ENCODE peak calls at places on chromosomes 6 and 20, in five cellular contexts. Y, M, L, B and R are unnamed samples.

GRCh38 chr20:19284400-19285178 is 72.1 kb downstream of the SLC24A3 start:
- DNase-seq in Y (no peak), M (no peak), L (no peak), B (no peak), R (no peak)

GRCh38 chr6:31927868-31928671 is 553 bp downstream of the C2 start:
- DNase-seq in Y (no peak), M (no peak), L (no peak), B (no peak), R (no peak)

GRCh38 chr6:54595844-54596243 is 250.7 kb upstream of the FAM83B start:
- DNase-seq in Y (no peak), M (no peak), L (no peak), B (peak), R (no peak)

GRCh38 chr20:51042064-51042463 is 19.2 kb upstream of the KCNG1 start:
- DNase-seq in Y (no peak), M (no peak), L (no peak), B (no peak), R (no peak)

GRCh38 chr6:163533443-163533842 is 118.9 kb downstream of the QKI start:
- DNase-seq in Y (no peak), M (no peak), L (no peak), B (peak), R (no peak)

GRCh38 chr6:72621243-72622093 is at the start of gene KCNQ5:
- DNase-seq in Y (peak), M (peak), L (peak), B (no peak), R (no peak)

GRCh38 chr6:47362857-47363461 is 53.3 kb upstream of the TNFRSF21 start:
- DNase-seq in Y (no peak), M (no peak), L (no peak), B (no peak), R (no peak)

GRCh38 chr20:47362361-47363219 is 6.1 kb upstream of the ZMYND8 start:
- DNase-seq in Y (no peak), M (no peak), L (no peak), B (no peak), R (no peak)

GRCh38 chr6:108993876-108994275 is 100.8 kb downstream of the SESN1 start:
- DNase-seq in Y (no peak), M (no peak), L (no peak), B (no peak), R (no peak)

GRCh38 chr6:85569323-85569722 is 24.3 kb downstream of the SNX14 start:
- DNase-seq in Y (no peak), M (no peak), L (no peak), B (no peak), R (no peak)

GRCh38 chr6:166989427-166990034 is 9.7 kb upstream of the CEP43 start:
- DNase-seq in Y (peak), M (no peak), L (no peak), B (peak), R (no peak)

GRCh38 chr20:11216451-11217314 is 542.9 kb upstream of the JAG1 start:
- DNase-seq in Y (no peak), M (no peak), L (no peak), B (no peak), R (no peak)

GRCh38 chr6:75502884-75503283 is 9.3 kb upstream of the FILIP1 start:
- DNase-seq in Y (no peak), M (no peak), L (no peak), B (no peak), R (no peak)

GRCh38 chr6:38775870-38776269 is 60.8 kb downstream of the DNAH8 start:
- DNase-seq in Y (no peak), M (no peak), L (no peak), B (no peak), R (no peak)

GRCh38 chr20:49700411-49701185 is 13.1 kb downstream of the B4GALT5 start:
- DNase-seq in Y (no peak), M (no peak), L (no peak), B (peak), R (no peak)

GRCh38 chr6:9516207-9516606 is 898.7 kb downstream of the TFAP2A start:
- DNase-seq in Y (no peak), M (no peak), L (no peak), B (peak), R (no peak)

GRCh38 chr6:25835442-25836283 is 3.8 kb upstream of the SLC17A1 start:
- DNase-seq in Y (no peak), M (no peak), L (no peak), B (no peak), R (no peak)

GRCh38 chr20:49814057-49814675 is 1.5 kb downstream of the SLC9A8 start:
- DNase-seq in Y (no peak), M (no peak), L (no peak), B (no peak), R (no peak)

GRCh38 chr6:141657812-141658211 is 474.9 kb upstream of the GJE1 start:
- DNase-seq in Y (no peak), M (no peak), L (no peak), B (no peak), R (no peak)

GRCh38 chr6:13466304-13467215 is 20.8 kb downstream of the GFOD1 start:
- DNase-seq in Y (no peak), M (no peak), L (no peak), B (no peak), R (no peak)

GRCh38 chr6:150900049-150900448 is 34.5 kb downstream of the MTHFD1L start:
- DNase-seq in Y (no peak), M (no peak), L (no peak), B (no peak), R (no peak)

GRCh38 chr6:3789018-3789895 is 37.7 kb upstream of the PXDC1 start:
- DNase-seq in Y (no peak), M (no peak), L (no peak), B (no peak), R (no peak)

GRCh38 chr20:3659492-3660261 is 3.5 kb downstream of the GFRA4 start:
- DNase-seq in Y (no peak), M (no peak), L (no peak), B (no peak), R (no peak)

GRCh38 chr20:17590245-17590644 is 20.4 kb downstream of the DSTN start:
- DNase-seq in Y (no peak), M (no peak), L (no peak), B (no peak), R (no peak)

GRCh38 chr6:129440691-129441090 is 269.3 kb downstream of the ARHGAP18 start:
- DNase-seq in Y (no peak), M (no peak), L (no peak), B (peak), R (no peak)

GRCh38 chr6:52065621-52066020 is 21.8 kb downstream of the PKHD1 start:
- DNase-seq in Y (no peak), M (no peak), L (no peak), B (no peak), R (no peak)

GRCh38 chr20:53736122-53736756 is 142.6 kb upstream of the ZNF217 start:
- DNase-seq in Y (no peak), M (no peak), L (no peak), B (no peak), R (no peak)

GRCh38 chr6:133947302-133947900 is 5.6 kb upstream of the TBPL1 start:
- DNase-seq in Y (no peak), M (no peak), L (no peak), B (no peak), R (no peak)

GRCh38 chr6:37039958-37040357 is 34.5 kb downstream of the FGD2 start:
- DNase-seq in Y (no peak), M (no peak), L (no peak), B (no peak), R (no peak)

GRCh38 chr6:33761581-33761921 is 14.8 kb upstream of the IP6K3 start:
- DNase-seq in Y (no peak), M (no peak), L (no peak), B (no peak), R (no peak)

GRCh38 chr20:55103188-55103587 is 627.8 kb downstream of the DOK5 start:
- DNase-seq in Y (no peak), M (no peak), L (peak), B (no peak), R (no peak)

GRCh38 chr20:49795125-49795424 is 17.6 kb upstream of the SLC9A8 start:
- DNase-seq in Y (no peak), M (no peak), L (no peak), B (no peak), R (no peak)

GRCh38 chr6:161226005-161226964 is 47.6 kb downstream of the AGPAT4 start:
- DNase-seq in Y (no peak), M (no peak), L (peak), B (no peak), R (no peak)

GRCh38 chr6:12803486-12803885 is 86.9 kb downstream of the PHACTR1 start:
- DNase-seq in Y (no peak), M (no peak), L (no peak), B (no peak), R (no peak)

GRCh38 chr20:7161690-7162089 is 394.2 kb downstream of the BMP2 start:
- DNase-seq in Y (peak), M (no peak), L (no peak), B (no peak), R (no peak)
- TF ChIP-seq CTCF in Y (peak), M (peak), L (no peak), B (peak), R (peak)

GRCh38 chr6:70225052-70225451 is 77.8 kb downstream of the COL9A1 start:
- DNase-seq in Y (no peak), M (no peak), L (no peak), B (no peak), R (no peak)
- TF ChIP-seq CTCF in Y (no peak), M (no peak), L (no peak), B (no peak), R (no peak)

GRCh38 chr6:165986647-165987482 is 180.8 kb downstream of the TBXT start:
- DNase-seq in Y (no peak), M (no peak), L (no peak), B (no peak), R (no peak)
- TF ChIP-seq CTCF in Y (no peak), M (no peak), L (no peak), B (no peak), R (no peak)

DNA sequence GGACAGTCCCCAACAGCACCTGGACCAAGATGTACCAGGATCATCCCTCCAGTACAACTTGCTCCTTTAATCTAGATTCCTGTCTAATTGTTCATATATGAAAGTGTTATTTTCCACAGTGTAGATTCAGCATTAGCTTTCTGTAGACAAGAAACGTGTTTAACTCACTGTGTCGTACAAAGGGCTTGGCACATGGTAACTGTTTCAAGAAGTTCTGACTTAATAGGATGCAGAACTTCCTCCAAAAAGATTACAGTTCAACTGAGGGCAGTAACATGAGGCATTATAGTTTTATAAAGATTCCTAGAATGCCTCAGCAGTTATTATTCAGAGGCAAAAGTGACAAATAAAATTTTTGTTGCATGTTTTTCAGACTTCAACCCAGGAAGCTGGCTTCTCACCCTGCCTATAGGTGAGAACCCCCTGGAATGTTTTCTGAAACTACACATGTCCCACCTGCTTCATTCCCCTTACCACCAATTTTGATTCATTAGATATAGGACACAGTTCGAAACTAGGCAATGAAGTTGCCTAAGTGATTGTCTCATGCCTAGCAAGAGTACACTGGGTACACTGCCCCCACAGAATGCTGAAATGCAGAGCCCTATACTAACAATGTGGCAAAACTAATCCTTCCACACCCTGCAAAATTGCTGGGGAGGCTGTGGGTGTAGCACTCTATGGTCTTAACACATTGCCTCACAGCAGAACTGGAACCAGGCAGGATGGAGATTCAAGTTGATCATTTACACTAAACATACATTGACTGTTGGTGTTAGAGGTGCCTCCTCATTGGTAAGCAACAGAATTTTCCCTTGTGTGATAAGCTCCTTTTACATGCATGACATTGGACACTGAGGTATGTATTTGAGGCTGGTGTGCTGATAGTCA is 22.6 kb upstream of the SH3BGRL2 start:
- DNase-seq in Y (no peak), M (no peak), L (no peak), B (no peak), R (no peak)
- TF ChIP-seq CTCF in Y (no peak), M (no peak), L (no peak), B (no peak), R (no peak)

GRCh38 chr20:58855506-58856314 is 3.2 kb downstream of the GNAS start:
- DNase-seq in Y (no peak), M (no peak), L (no peak), B (no peak), R (no peak)
- TF ChIP-seq CTCF in Y (no peak), M (no peak), L (no peak), B (no peak), R (no peak)

GRCh38 chr6:169489642-169490408 is 212.0 kb downstream of the WDR27 start:
- DNase-seq in Y (no peak), M (no peak), L (no peak), B (peak), R (no peak)
- TF ChIP-seq CTCF in Y (no peak), M (no peak), L (peak), B (peak), R (no peak)